ENCODE peak calls at places on chromosomes 4 and X, in nine cellular contexts. N, A, L, Z, B, I, Q, F and U are unnamed samples. For H3K36me3, the result is how much of the 10 kb centered on the place peaks cover.

GRCh38 chrX:15530318-15530717 is 29.7 kb downstream of the BMX start:
- DNase-seq in N (no peak), A (no peak), L (no peak), Z (peak), B (no peak), I (no peak), Q (no peak), F (no peak), U (no peak)

GRCh38 chrX:13798184-13798583 is 18.7 kb downstream of the GPM6B start:
- DNase-seq in N (no peak), A (no peak), L (no peak), Z (no peak), B (no peak), I (no peak), Q (no peak), F (no peak), U (no peak)

GRCh38 chr4:146222313-146222712 is 8.0 kb downstream of the REELD1 start:
- DNase-seq in N (no peak), A (no peak), L (no peak), Z (no peak), B (no peak), I (no peak), Q (no peak), F (peak), U (no peak)

GRCh38 chr4:151674804-151675290 is 86.0 kb downstream of the GATB start:
- DNase-seq in N (peak), A (no peak), L (peak), Z (no peak), B (peak), I (no peak), Q (peak), F (no peak), U (no peak)

GRCh38 chr4:174201898-174202297 is 81.6 kb downstream of the FBXO8 start:
- DNase-seq in N (no peak), A (no peak), L (no peak), Z (no peak), B (no peak), I (no peak), Q (no peak), F (no peak), U (no peak)

GRCh38 chr4:90445380-90445779 is 318.2 kb downstream of the CCSER1 start:
- DNase-seq in N (no peak), A (no peak), L (no peak), Z (no peak), B (no peak), I (no peak), Q (no peak), F (no peak), U (no peak)

GRCh38 chrX:103376118-103376978 is at the start of gene BEX3:
- DNase-seq in N (peak), A (peak), L (peak), Z (no peak), B (peak), I (peak), Q (peak), F (no peak), U (peak)

GRCh38 chr4:143554728-143555597 is 41.5 kb downstream of the SMARCA5 start:
- DNase-seq in N (no peak), A (no peak), L (no peak), Z (no peak), B (no peak), I (no peak), Q (no peak), F (no peak), U (no peak)

GRCh38 chr4:99205104-99205979 is 13.7 kb downstream of the ADH6 start:
- DNase-seq in N (no peak), A (no peak), L (no peak), Z (no peak), B (no peak), I (peak), Q (no peak), F (no peak), U (no peak)

GRCh38 chrX:115452256-115452655 is 108.7 kb upstream of the PLS3 start:
- DNase-seq in N (no peak), A (no peak), L (no peak), Z (no peak), B (no peak), I (no peak), Q (no peak), F (no peak), U (no peak)

GRCh38 chrX:104318330-104319009 is 63.7 kb upstream of the ESX1 start:
- DNase-seq in N (peak), A (no peak), L (no peak), Z (no peak), B (no peak), I (peak), Q (no peak), F (no peak), U (no peak)

GRCh38 chr4:158094413-158095110 is 78.3 kb downstream of the GASK1B start:
- DNase-seq in N (no peak), A (no peak), L (peak), Z (no peak), B (no peak), I (peak), Q (no peak), F (no peak), U (no peak)

GRCh38 chr4:75916091-75916661 is 13.9 kb upstream of the PPEF2 start:
- DNase-seq in N (no peak), A (no peak), L (peak), Z (peak), B (no peak), I (peak), Q (no peak), F (no peak), U (no peak)

GRCh38 chr4:88008624-88009235 is 1.3 kb downstream of the PKD2 start:
- DNase-seq in N (no peak), A (no peak), L (no peak), Z (no peak), B (no peak), I (no peak), Q (no peak), F (no peak), U (no peak)

GRCh38 chrX:154531626-154532025 is 15.0 kb downstream of the G6PD start:
- DNase-seq in N (no peak), A (no peak), L (no peak), Z (no peak), B (no peak), I (no peak), Q (no peak), F (no peak), U (no peak)
- TF ChIP-seq EP300 in N (no peak), A (no peak), L (no peak), Z (no peak), B (no peak), I (no peak), Q (no peak), F (no peak), U (no peak)

GRCh38 chr4:30605616-30606015 is 114.6 kb upstream of the PCDH7 start:
- DNase-seq in N (no peak), A (no peak), L (no peak), Z (no peak), B (no peak), I (no peak), Q (no peak), F (no peak), U (no peak)

GRCh38 chr4:30614771-30615170 is 105.4 kb upstream of the PCDH7 start:
- DNase-seq in N (no peak), A (no peak), L (no peak), Z (no peak), B (no peak), I (no peak), Q (no peak), F (no peak), U (no peak)

DNA sequence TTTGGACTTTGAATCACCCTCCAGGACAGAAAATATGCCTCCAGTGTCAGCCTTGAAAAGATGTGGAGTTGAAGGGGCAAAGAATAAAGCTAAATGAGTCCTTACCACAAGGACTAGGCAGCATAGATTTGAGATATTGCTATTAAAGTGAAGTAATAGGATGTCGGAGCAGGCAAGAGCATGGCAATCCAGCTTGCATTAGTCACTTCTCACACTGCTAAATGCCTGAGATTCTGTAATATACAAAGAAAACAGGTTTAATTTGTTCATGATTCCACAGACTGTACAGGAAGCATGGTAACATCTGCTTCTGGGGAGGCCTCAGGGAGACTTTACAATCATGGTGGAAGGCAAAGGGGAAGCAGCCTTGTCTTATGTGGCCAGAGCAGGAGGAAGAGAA is 109.8 kb upstream of the PCDH7 start:
- DNase-seq in N (no peak), A (no peak), L (no peak), Z (no peak), B (no peak), I (no peak), Q (no peak), F (no peak), U (no peak)
- TF ChIP-seq POLR2A in N (no peak), A (no peak), L (no peak), Z (no peak), B (no peak), I (no peak), Q (no peak), F (no peak), U (no peak)

GRCh38 chrX:10140264-10140663 is 16.5 kb upstream of the CLCN4 start:
- DNase-seq in N (no peak), A (no peak), L (no peak), Z (no peak), B (no peak), I (no peak), Q (no peak), F (no peak), U (no peak)
- H3K36me3 ChIP-seq in N (under half), A (under half), L (under half), Z (under half), B (under half), I (under half), Q (under half), F (under half), U (under half)

GRCh38 chrX:97021680-97022079 is 138.0 kb downstream of the RPA4 start:
- DNase-seq in N (no peak), A (no peak), L (no peak), Z (no peak), B (no peak), I (no peak), Q (no peak), F (no peak), U (no peak)

GRCh38 chrX:97030947-97031346 is 147.2 kb downstream of the RPA4 start:
- DNase-seq in N (no peak), A (no peak), L (no peak), Z (no peak), B (no peak), I (no peak), Q (no peak), F (no peak), U (no peak)

GRCh38 chrX:97030463-97030862 is 146.8 kb downstream of the RPA4 start:
- DNase-seq in N (no peak), A (no peak), L (no peak), Z (no peak), B (no peak), I (no peak), Q (no peak), F (no peak), U (no peak)

GRCh38 chrX:97027384-97027922 is 143.7 kb downstream of the RPA4 start:
- DNase-seq in N (no peak), A (no peak), L (no peak), Z (no peak), B (no peak), I (peak), Q (no peak), F (no peak), U (no peak)

GRCh38 chrX:97026406-97026805 is 142.7 kb downstream of the RPA4 start:
- DNase-seq in N (no peak), A (no peak), L (no peak), Z (no peak), B (no peak), I (no peak), Q (no peak), F (no peak), U (no peak)
- TF ChIP-seq EP300 in N (no peak), A (no peak), L (no peak), Z (no peak), B (no peak), I (no peak), Q (no peak), F (no peak), U (no peak)

GRCh38 chr4:55215087-55215486 is 89.7 kb upstream of the KDR start:
- DNase-seq in N (no peak), A (no peak), L (no peak), Z (no peak), B (no peak), I (no peak), Q (no peak), F (no peak), U (no peak)

GRCh38 chr4:55216871-55217635 is 91.7 kb upstream of the KDR start:
- DNase-seq in N (no peak), A (no peak), L (no peak), Z (no peak), B (no peak), I (no peak), Q (no peak), F (no peak), U (no peak)

GRCh38 chr4:55218041-55218440 is 92.6 kb upstream of the KDR start:
- DNase-seq in N (no peak), A (no peak), L (no peak), Z (no peak), B (no peak), I (no peak), Q (no peak), F (no peak), U (no peak)

DNA sequence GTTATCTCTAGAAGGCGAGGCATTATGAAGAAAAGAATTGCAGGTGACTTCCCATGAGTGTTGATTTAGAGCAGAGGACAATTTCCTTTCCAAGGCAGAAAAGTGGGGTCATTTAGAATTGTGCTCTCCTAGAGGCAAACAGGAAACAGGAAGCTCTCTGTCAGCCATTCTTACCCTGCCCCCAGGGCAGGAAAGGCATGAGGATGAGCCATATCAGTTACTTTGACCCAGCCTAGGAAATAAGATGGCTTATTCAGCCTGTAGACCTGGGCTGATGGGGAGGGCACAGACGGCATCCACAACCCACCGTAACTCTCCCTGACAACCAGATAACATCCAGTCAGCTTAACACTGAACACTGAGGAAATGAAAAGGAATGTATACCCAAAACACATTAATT is 88.8 kb upstream of the KDR start:
- DNase-seq in N (no peak), A (no peak), L (no peak), Z (no peak), B (no peak), I (no peak), Q (no peak), F (no peak), U (no peak)
- TF ChIP-seq POLR2A in N (no peak), A (no peak), L (no peak), Z (no peak), B (no peak), I (no peak), Q (no peak), F (no peak), U (no peak)